ENCODE peak calls at places on chromosomes 12 and 14, in eight cellular contexts. One of them, this sample, is unnamed.

GRCh38 chr12:60072911-60073310 is 477.1 kb downstream of the SLC16A7 start:
- DNase-seq in T-helper 1 cell: no peak
- DNase-seq in stimulated activated naive CD4-positive, alpha-beta T cell: no peak
- DNase-seq in CD8-positive, alpha-beta T cell: no peak
- DNase-seq in stimulated activated CD8-positive, alpha-beta memory T cell treated with anti-CD3 and anti-CD28 coated beads, Interleukin-15, amount 100 ng/mL, for 1 hour: no peak
- DNase-seq in HuH-7.5: no peak
- DNase-seq in frontal cortex: no peak
- DNase-seq in naive B cell: no peak
- DNase-seq in this sample: no peak

GRCh38 chr14:88546621-88547385 is 8.0 kb downstream of the PTPN21 start:
- DNase-seq in CD8-positive, alpha-beta T cell: no peak
- DNase-seq in stimulated activated CD8-positive, alpha-beta memory T cell treated with anti-CD3 and anti-CD28 coated beads, Interleukin-15, amount 100 ng/mL, for 1 hour: no peak
- DNase-seq in T-helper 1 cell: no peak
- DNase-seq in stimulated activated naive CD4-positive, alpha-beta T cell: no peak
- DNase-seq in frontal cortex: no peak
- DNase-seq in naive B cell: no peak
- DNase-seq in HuH-7.5: no peak
- DNase-seq in this sample: no peak

GRCh38 chr14:103846569-103847438 is 571 bp downstream of the PPP1R13B start:
- DNase-seq in CD8-positive, alpha-beta T cell: peak
- DNase-seq in stimulated activated CD8-positive, alpha-beta memory T cell treated with anti-CD3 and anti-CD28 coated beads, Interleukin-15, amount 100 ng/mL, for 1 hour: no peak
- DNase-seq in naive B cell: no peak
- DNase-seq in stimulated activated naive CD4-positive, alpha-beta T cell: no peak
- DNase-seq in frontal cortex: peak
- DNase-seq in T-helper 1 cell: no peak
- DNase-seq in HuH-7.5: no peak
- DNase-seq in this sample: no peak

GRCh38 chr14:94171208-94171607 is 2.9 kb upstream of the PPP4R4 start:
- DNase-seq in HuH-7.5: no peak
- DNase-seq in stimulated activated CD8-positive, alpha-beta memory T cell treated with anti-CD3 and anti-CD28 coated beads, Interleukin-15, amount 100 ng/mL, for 1 hour: no peak
- DNase-seq in frontal cortex: no peak
- DNase-seq in T-helper 1 cell: no peak
- DNase-seq in naive B cell: no peak
- DNase-seq in CD8-positive, alpha-beta T cell: no peak
- DNase-seq in stimulated activated naive CD4-positive, alpha-beta T cell: no peak
- DNase-seq in this sample: no peak

GRCh38 chr12:49260165-49260564 is 4.7 kb upstream of the TUBA1C start:
- DNase-seq in frontal cortex: no peak
- DNase-seq in T-helper 1 cell: no peak
- DNase-seq in HuH-7.5: no peak
- DNase-seq in stimulated activated naive CD4-positive, alpha-beta T cell: no peak
- DNase-seq in CD8-positive, alpha-beta T cell: no peak
- DNase-seq in naive B cell: no peak
- DNase-seq in stimulated activated CD8-positive, alpha-beta memory T cell treated with anti-CD3 and anti-CD28 coated beads, Interleukin-15, amount 100 ng/mL, for 1 hour: no peak
- DNase-seq in this sample: no peak

GRCh38 chr12:54126696-54127537 is 61.9 kb downstream of the SMUG1 start:
- DNase-seq in naive B cell: peak
- DNase-seq in CD8-positive, alpha-beta T cell: no peak
- DNase-seq in T-helper 1 cell: no peak
- DNase-seq in frontal cortex: no peak
- DNase-seq in HuH-7.5: peak
- DNase-seq in stimulated activated CD8-positive, alpha-beta memory T cell treated with anti-CD3 and anti-CD28 coated beads, Interleukin-15, amount 100 ng/mL, for 1 hour: no peak
- DNase-seq in stimulated activated naive CD4-positive, alpha-beta T cell: peak
- DNase-seq in this sample: no peak

GRCh38 chr12:12705833-12706520 is 10.0 kb upstream of the GPR19 start:
- DNase-seq in CD8-positive, alpha-beta T cell: peak
- DNase-seq in stimulated activated naive CD4-positive, alpha-beta T cell: peak
- DNase-seq in naive B cell: no peak
- DNase-seq in frontal cortex: no peak
- DNase-seq in HuH-7.5: no peak
- DNase-seq in T-helper 1 cell: no peak
- DNase-seq in stimulated activated CD8-positive, alpha-beta memory T cell treated with anti-CD3 and anti-CD28 coated beads, Interleukin-15, amount 100 ng/mL, for 1 hour: peak
- DNase-seq in this sample: no peak

GRCh38 chr14:105146181-105146975 is 22.2 kb downstream of the JAG2 start:
- DNase-seq in stimulated activated naive CD4-positive, alpha-beta T cell: no peak
- DNase-seq in HuH-7.5: no peak
- DNase-seq in frontal cortex: no peak
- DNase-seq in naive B cell: no peak
- DNase-seq in T-helper 1 cell: peak
- DNase-seq in stimulated activated CD8-positive, alpha-beta memory T cell treated with anti-CD3 and anti-CD28 coated beads, Interleukin-15, amount 100 ng/mL, for 1 hour: no peak
- DNase-seq in CD8-positive, alpha-beta T cell: no peak
- DNase-seq in this sample: peak

GRCh38 chr14:57364659-57365450 is 25.5 kb upstream of the NAA30 start:
- DNase-seq in frontal cortex: no peak
- DNase-seq in stimulated activated naive CD4-positive, alpha-beta T cell: no peak
- DNase-seq in stimulated activated CD8-positive, alpha-beta memory T cell treated with anti-CD3 and anti-CD28 coated beads, Interleukin-15, amount 100 ng/mL, for 1 hour: no peak
- DNase-seq in CD8-positive, alpha-beta T cell: no peak
- DNase-seq in HuH-7.5: no peak
- DNase-seq in naive B cell: no peak
- DNase-seq in T-helper 1 cell: no peak
- DNase-seq in this sample: no peak

GRCh38 chr14:26765768-26766550 is 168.1 kb upstream of the NOVA1 start:
- DNase-seq in CD8-positive, alpha-beta T cell: no peak
- DNase-seq in naive B cell: no peak
- DNase-seq in frontal cortex: peak
- DNase-seq in HuH-7.5: no peak
- DNase-seq in stimulated activated naive CD4-positive, alpha-beta T cell: no peak
- DNase-seq in stimulated activated CD8-positive, alpha-beta memory T cell treated with anti-CD3 and anti-CD28 coated beads, Interleukin-15, amount 100 ng/mL, for 1 hour: no peak
- DNase-seq in T-helper 1 cell: no peak
- DNase-seq in this sample: no peak

GRCh38 chr14:95948608-95949007 is 72.0 kb downstream of the TUNAR start:
- DNase-seq in stimulated activated CD8-positive, alpha-beta memory T cell treated with anti-CD3 and anti-CD28 coated beads, Interleukin-15, amount 100 ng/mL, for 1 hour: no peak
- DNase-seq in naive B cell: no peak
- DNase-seq in stimulated activated naive CD4-positive, alpha-beta T cell: no peak
- DNase-seq in T-helper 1 cell: no peak
- DNase-seq in HuH-7.5: no peak
- DNase-seq in CD8-positive, alpha-beta T cell: no peak
- DNase-seq in frontal cortex: no peak
- DNase-seq in this sample: no peak

GRCh38 chr14:97162621-97163020 is 365.4 kb downstream of the VRK1 start:
- DNase-seq in stimulated activated naive CD4-positive, alpha-beta T cell: no peak
- DNase-seq in frontal cortex: no peak
- DNase-seq in HuH-7.5: no peak
- DNase-seq in T-helper 1 cell: no peak
- DNase-seq in CD8-positive, alpha-beta T cell: no peak
- DNase-seq in naive B cell: no peak
- DNase-seq in stimulated activated CD8-positive, alpha-beta memory T cell treated with anti-CD3 and anti-CD28 coated beads, Interleukin-15, amount 100 ng/mL, for 1 hour: no peak
- DNase-seq in this sample: no peak